ENCODE peak calls at places on chromosomes 1 and 21, in nine cellular contexts. One of them, this sample, is unnamed.
A peak's percentile ranks its signal among the peaks of the same experiment; 100 is the strongest.

GRCh38 chr1:114218397-114219237 is 64.9 kb upstream of the SYT6 start:
- DNase-seq in HFF-Myc: peak; percentile 15
- DNase-seq in epithelial cell of proximal tubule: no peak
- DNase-seq in Panc1: no peak
- DNase-seq in NB4: no peak
- DNase-seq in thoracic aorta: no peak
- DNase-seq in lung: no peak
- DNase-seq in PC-3: no peak
- DNase-seq in cardiac muscle cell: peak; percentile 17
- DNase-seq in this sample: no peak

GRCh38 chr21:31630062-31630711 is 29.3 kb upstream of the SOD1 start:
- DNase-seq in HFF-Myc: peak; percentile 86
- DNase-seq in epithelial cell of proximal tubule: peak; percentile 83
- DNase-seq in Panc1: peak; percentile 73
- DNase-seq in NB4: no peak
- DNase-seq in thoracic aorta: peak; percentile 10
- DNase-seq in lung: peak; percentile 52
- DNase-seq in PC-3: peak; percentile 99
- DNase-seq in cardiac muscle cell: peak; percentile 91
- DNase-seq in this sample: peak; percentile 7

GRCh38 chr1:66294692-66295384 is 239.1 kb upstream of the SGIP1 start:
- DNase-seq in HFF-Myc: no peak
- DNase-seq in epithelial cell of proximal tubule: peak; percentile 23
- DNase-seq in Panc1: no peak
- DNase-seq in NB4: no peak
- DNase-seq in thoracic aorta: no peak
- DNase-seq in lung: no peak
- DNase-seq in PC-3: peak; percentile 85
- DNase-seq in cardiac muscle cell: peak; percentile 57
- DNase-seq in this sample: no peak

GRCh38 chr1:75092141-75092540 is 42.0 kb upstream of the LHX8 start:
- DNase-seq in HFF-Myc: no peak
- DNase-seq in epithelial cell of proximal tubule: no peak
- DNase-seq in Panc1: no peak
- DNase-seq in NB4: no peak
- DNase-seq in thoracic aorta: no peak
- DNase-seq in lung: no peak
- DNase-seq in PC-3: peak; percentile 6
- DNase-seq in cardiac muscle cell: no peak
- DNase-seq in this sample: no peak

GRCh38 chr1:53804791-53805505 is 33.1 kb downstream of the NDC1 start:
- DNase-seq in HFF-Myc: no peak
- DNase-seq in epithelial cell of proximal tubule: no peak
- DNase-seq in Panc1: peak; percentile 7
- DNase-seq in NB4: no peak
- DNase-seq in thoracic aorta: no peak
- DNase-seq in lung: no peak
- DNase-seq in PC-3: peak; percentile 60
- DNase-seq in cardiac muscle cell: no peak
- DNase-seq in this sample: no peak

GRCh38 chr1:161209790-161210409 is 5.2 kb upstream of the FCER1G start:
- DNase-seq in HFF-Myc: no peak
- DNase-seq in epithelial cell of proximal tubule: no peak
- DNase-seq in Panc1: peak; percentile 51
- DNase-seq in NB4: peak; percentile 84
- DNase-seq in thoracic aorta: no peak
- DNase-seq in lung: peak; percentile 84
- DNase-seq in PC-3: peak; percentile 92
- DNase-seq in cardiac muscle cell: peak; percentile 77
- DNase-seq in this sample: no peak

GRCh38 chr1:109777980-109778625 is 14.4 kb upstream of the EPS8L3 start:
- DNase-seq in HFF-Myc: no peak
- DNase-seq in epithelial cell of proximal tubule: no peak
- DNase-seq in Panc1: no peak
- DNase-seq in NB4: no peak
- DNase-seq in thoracic aorta: no peak
- DNase-seq in lung: no peak
- DNase-seq in PC-3: no peak
- DNase-seq in cardiac muscle cell: no peak
- DNase-seq in this sample: no peak

GRCh38 chr1:181558416-181558815 is 75.1 kb downstream of the CACNA1E start:
- DNase-seq in HFF-Myc: no peak
- DNase-seq in epithelial cell of proximal tubule: no peak
- DNase-seq in Panc1: no peak
- DNase-seq in NB4: no peak
- DNase-seq in thoracic aorta: no peak
- DNase-seq in lung: no peak
- DNase-seq in PC-3: no peak
- DNase-seq in cardiac muscle cell: no peak
- DNase-seq in this sample: no peak

DNA sequence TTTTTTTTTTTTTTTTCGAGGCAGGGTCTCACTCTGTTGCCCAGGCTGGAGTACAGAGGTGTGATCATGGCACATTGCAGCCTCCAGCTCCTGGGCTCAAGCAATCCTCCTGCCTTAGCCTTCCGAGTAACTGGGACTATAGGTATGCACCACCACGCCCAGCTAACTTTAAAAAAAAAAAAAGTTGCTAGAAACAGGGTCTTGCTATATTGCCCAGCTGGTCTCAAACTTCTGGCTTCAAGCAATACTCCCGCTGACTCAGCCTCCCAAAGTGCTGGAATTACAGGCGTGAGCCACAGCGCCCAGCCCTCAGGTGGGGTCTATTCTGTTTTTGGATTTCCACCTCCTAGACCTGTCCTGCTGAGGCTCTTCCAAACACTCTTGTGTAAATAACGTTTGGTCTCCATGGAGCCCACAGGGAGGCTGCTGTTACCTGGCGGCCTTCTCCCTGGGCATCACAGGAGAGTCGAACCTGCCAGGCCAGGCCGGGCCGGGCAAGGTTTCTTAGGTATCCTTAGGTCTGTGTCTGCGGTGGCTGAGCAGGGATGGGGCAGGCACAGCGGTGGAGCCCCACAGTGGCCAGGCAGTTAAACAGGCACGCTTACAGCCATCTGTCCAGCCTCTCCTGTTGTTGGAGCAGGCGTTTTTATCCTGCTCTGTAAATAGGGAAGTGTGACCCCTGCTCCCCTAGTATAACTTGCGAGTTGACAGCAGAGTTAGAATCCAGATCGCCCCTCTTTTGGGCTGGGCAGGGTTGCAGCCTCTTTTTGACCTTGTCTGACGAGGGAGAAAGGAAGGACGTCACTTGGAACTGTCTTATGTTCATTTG is 18.8 kb downstream of the PLEKHM2 start:
- DNase-seq in HFF-Myc: no peak
- DNase-seq in epithelial cell of proximal tubule: no peak
- DNase-seq in Panc1: no peak
- DNase-seq in NB4: peak; percentile 24
- DNase-seq in thoracic aorta: no peak
- DNase-seq in lung: no peak
- DNase-seq in PC-3: no peak
- DNase-seq in cardiac muscle cell: peak; percentile 39
- DNase-seq in this sample: no peak
- TF ChIP-seq CTCF in HFF-Myc: peak; percentile 25
- TF ChIP-seq CTCF in epithelial cell of proximal tubule: peak; percentile 58
- TF ChIP-seq CTCF in Panc1: no peak
- TF ChIP-seq CTCF in NB4: no peak
- TF ChIP-seq CTCF in thoracic aorta: no peak
- TF ChIP-seq CTCF in lung: no peak
- TF ChIP-seq CTCF in PC-3: peak; percentile 42
- TF ChIP-seq CTCF in cardiac muscle cell: peak; percentile 43
- TF ChIP-seq CTCF in this sample: peak; percentile 26

DNA sequence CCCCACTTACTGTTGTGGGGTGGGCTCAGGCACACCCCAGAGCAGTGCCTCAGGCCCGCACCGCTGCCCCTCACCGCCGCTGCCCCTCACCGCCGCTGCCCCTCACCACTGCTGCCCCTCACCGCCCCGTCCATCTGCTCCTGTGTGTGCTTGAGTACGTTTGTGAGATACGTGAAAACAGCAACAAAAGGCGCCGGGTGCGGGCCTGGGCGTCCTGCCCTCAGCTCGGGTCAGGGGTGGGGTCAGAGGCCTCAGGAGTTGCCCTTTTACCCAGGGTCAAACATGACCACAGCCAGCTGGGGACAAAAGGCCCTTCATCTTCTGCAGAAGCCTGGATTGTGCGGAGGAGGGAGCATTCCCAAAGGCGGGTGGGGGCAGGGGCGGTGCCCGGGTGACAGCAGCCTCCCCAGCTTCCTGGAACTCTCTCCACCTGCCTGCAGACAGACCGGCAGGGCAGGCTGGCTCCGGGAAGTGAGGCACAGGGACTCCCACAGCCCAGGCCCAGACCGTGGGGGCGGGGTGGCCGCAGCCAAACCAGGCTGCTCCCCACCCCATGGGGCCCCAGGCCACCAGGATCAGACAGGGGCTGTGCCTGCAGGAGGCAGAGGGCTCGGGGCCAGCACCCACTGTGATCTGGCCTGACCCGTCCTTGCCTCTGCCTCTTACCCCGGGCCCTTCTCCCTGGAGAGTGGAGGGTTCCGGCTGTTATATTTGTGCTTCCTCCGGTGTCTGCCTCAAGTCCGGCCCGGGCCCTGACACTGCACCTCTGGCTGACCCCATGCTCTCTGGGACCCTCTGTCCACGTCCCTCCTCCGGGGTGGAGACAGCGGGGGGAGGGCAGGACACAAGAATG is 2.3 kb upstream of the VWA1 start:
- DNase-seq in HFF-Myc: no peak
- DNase-seq in epithelial cell of proximal tubule: no peak
- DNase-seq in Panc1: no peak
- DNase-seq in NB4: no peak
- DNase-seq in thoracic aorta: no peak
- DNase-seq in lung: peak; percentile 89
- DNase-seq in PC-3: peak; percentile 96
- DNase-seq in cardiac muscle cell: peak; percentile 32
- DNase-seq in this sample: no peak
- H3K4me3 ChIP-seq in HFF-Myc: no peak overlapping the region
- H3K4me3 ChIP-seq in epithelial cell of proximal tubule: no peak overlapping the region
- H3K4me3 ChIP-seq in Panc1: peak overlapping the region; percentile 45
- H3K4me3 ChIP-seq in NB4: no peak overlapping the region
- H3K4me3 ChIP-seq in thoracic aorta: peak overlapping the region; percentile 7
- H3K4me3 ChIP-seq in lung: no peak overlapping the region
- H3K4me3 ChIP-seq in PC-3: peak overlapping the region; percentile 40
- H3K4me3 ChIP-seq in cardiac muscle cell: no peak overlapping the region
- H3K4me3 ChIP-seq in this sample: no peak overlapping the region

GRCh38 chr1:228163004-228163753 is 2.4 kb upstream of the IBA57 start:
- DNase-seq in HFF-Myc: no peak
- DNase-seq in epithelial cell of proximal tubule: no peak
- DNase-seq in Panc1: no peak
- DNase-seq in NB4: no peak
- DNase-seq in thoracic aorta: no peak
- DNase-seq in lung: peak; percentile 61
- DNase-seq in PC-3: no peak
- DNase-seq in cardiac muscle cell: peak; percentile 67
- DNase-seq in this sample: no peak

GRCh38 chr1:228164561-228165371 is 838 bp upstream of the IBA57 start:
- DNase-seq in HFF-Myc: no peak
- DNase-seq in epithelial cell of proximal tubule: no peak
- DNase-seq in Panc1: no peak
- DNase-seq in NB4: peak; percentile 75
- DNase-seq in thoracic aorta: no peak
- DNase-seq in lung: no peak
- DNase-seq in PC-3: no peak
- DNase-seq in cardiac muscle cell: no peak
- DNase-seq in this sample: no peak

GRCh38 chr1:228166170-228166936 is 749 bp downstream of the IBA57 start:
- DNase-seq in HFF-Myc: peak; percentile 44
- DNase-seq in epithelial cell of proximal tubule: no peak
- DNase-seq in Panc1: peak; percentile 48
- DNase-seq in NB4: peak; percentile 54
- DNase-seq in thoracic aorta: peak; percentile 52
- DNase-seq in lung: peak; percentile 56
- DNase-seq in PC-3: peak; percentile 89
- DNase-seq in cardiac muscle cell: peak; percentile 57
- DNase-seq in this sample: peak; percentile 16

GRCh38 chr1:228163776-228164534 is 1.6 kb upstream of the IBA57 start:
- DNase-seq in HFF-Myc: no peak
- DNase-seq in epithelial cell of proximal tubule: no peak
- DNase-seq in Panc1: no peak
- DNase-seq in NB4: no peak
- DNase-seq in thoracic aorta: no peak
- DNase-seq in lung: no peak
- DNase-seq in PC-3: no peak
- DNase-seq in cardiac muscle cell: no peak
- DNase-seq in this sample: no peak

DNA sequence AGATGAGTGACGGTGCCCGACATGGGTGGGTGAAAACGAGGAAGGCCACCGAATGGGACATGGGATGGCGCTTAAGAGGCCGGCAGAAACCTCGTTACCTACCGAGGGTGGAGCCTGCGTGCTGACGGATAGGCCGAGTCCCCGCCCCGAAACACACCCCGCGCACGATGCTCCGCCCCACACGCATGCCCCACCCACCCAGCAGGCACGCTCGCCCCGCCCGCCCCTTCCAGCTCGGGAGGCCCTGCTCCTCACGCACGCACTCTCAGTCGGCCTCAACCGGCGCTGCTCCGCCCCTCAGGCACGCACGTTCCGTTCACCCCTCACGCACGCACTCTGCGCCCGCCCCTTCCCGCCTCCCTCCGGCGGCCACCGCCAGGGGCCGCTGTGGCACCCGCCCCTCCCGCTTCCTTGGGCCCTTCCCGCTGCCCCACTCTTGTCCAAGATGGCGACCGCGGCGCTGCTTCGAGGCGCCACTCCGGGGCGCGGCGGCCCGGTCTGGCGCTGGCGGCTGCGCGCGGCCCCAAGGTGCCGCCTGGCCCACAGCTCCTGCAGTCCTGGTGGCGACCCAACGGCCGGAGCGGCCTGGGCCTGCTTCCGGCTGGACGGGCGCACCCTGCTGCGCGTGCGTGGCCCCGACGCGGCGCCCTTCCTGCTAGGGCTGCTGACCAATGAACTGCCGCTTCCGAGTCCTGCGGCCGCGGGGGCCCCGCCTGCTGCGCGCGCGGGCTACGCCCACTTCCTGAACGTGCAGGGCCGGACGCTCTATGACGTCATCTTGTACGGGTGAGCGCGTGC is at the start of gene IBA57:
- DNase-seq in HFF-Myc: peak; percentile 93
- DNase-seq in epithelial cell of proximal tubule: no peak
- DNase-seq in Panc1: peak; percentile 87
- DNase-seq in NB4: peak; percentile 98
- DNase-seq in thoracic aorta: peak; percentile 95
- DNase-seq in lung: peak; percentile 99
- DNase-seq in PC-3: peak; percentile 100
- DNase-seq in cardiac muscle cell: peak; percentile 100
- DNase-seq in this sample: peak; percentile 89
- TF ChIP-seq CTCF in HFF-Myc: peak; percentile 72
- TF ChIP-seq CTCF in epithelial cell of proximal tubule: peak; percentile 69
- TF ChIP-seq CTCF in Panc1: peak; percentile 98
- TF ChIP-seq CTCF in NB4: peak; percentile 61
- TF ChIP-seq CTCF in thoracic aorta: peak; percentile 90
- TF ChIP-seq CTCF in lung: peak; percentile 80
- TF ChIP-seq CTCF in PC-3: peak; percentile 95
- TF ChIP-seq CTCF in cardiac muscle cell: peak; percentile 72
- TF ChIP-seq CTCF in this sample: peak; percentile 88

DNA sequence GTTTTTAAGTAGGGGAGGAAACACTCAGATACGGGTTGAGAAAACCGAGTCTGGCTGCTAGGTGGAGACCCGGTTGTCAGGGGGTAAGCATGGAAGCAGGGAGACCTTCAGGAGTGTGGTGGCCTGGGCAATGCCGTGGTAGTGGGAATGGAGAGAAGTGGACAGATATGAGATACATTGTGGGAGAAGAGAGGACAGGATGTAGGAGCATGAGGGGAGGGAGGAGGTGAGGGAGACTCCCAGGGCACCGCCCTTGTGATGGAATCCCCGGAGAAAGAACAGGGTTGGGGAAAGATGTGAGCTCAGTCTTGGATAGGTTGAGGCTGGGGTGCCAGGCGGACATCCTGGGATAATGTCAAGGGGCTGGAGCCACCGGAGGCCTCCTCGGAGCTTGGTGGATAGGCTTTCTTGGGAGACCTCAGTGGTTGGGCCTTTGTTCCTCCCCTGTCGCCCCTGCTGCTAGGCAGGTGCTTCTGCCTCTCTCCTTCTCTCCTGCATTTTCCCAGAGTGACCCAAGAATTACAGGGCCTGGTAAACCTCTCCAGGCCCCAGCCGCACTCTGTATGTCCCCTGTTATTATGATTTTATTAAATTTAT is 21.3 kb downstream of the ZNF362 start:
- DNase-seq in HFF-Myc: no peak
- DNase-seq in epithelial cell of proximal tubule: no peak
- DNase-seq in Panc1: no peak
- DNase-seq in NB4: no peak
- DNase-seq in thoracic aorta: no peak
- DNase-seq in lung: no peak
- DNase-seq in PC-3: no peak
- DNase-seq in cardiac muscle cell: no peak
- DNase-seq in this sample: no peak
- H3K4me3 ChIP-seq in HFF-Myc: no peak overlapping the region
- H3K4me3 ChIP-seq in epithelial cell of proximal tubule: no peak overlapping the region
- H3K4me3 ChIP-seq in Panc1: no peak overlapping the region
- H3K4me3 ChIP-seq in NB4: no peak overlapping the region
- H3K4me3 ChIP-seq in thoracic aorta: no peak overlapping the region
- H3K4me3 ChIP-seq in lung: no peak overlapping the region
- H3K4me3 ChIP-seq in PC-3: no peak overlapping the region
- H3K4me3 ChIP-seq in cardiac muscle cell: no peak overlapping the region
- H3K4me3 ChIP-seq in this sample: no peak overlapping the region